ENCODE peak calls at places on chromosomes 3 and 15, in four cellular contexts. M is ovary, T is GM06990, V is tibial artery. K is an unnamed sample.

GRCh38 chr3:123310741-123311140 is 109.0 kb downstream of the SEC22A start:
- DNase-seq in M (no peak), T (no peak), V (no peak), K (no peak)

GRCh38 chr3:94716326-94717018 is 653.6 kb downstream of the NSUN3 start:
- DNase-seq in M (no peak), T (no peak), V (no peak), K (peak)

GRCh38 chr3:194158942-194159439 is 23.0 kb downstream of the HES1 start:
- DNase-seq in M (no peak), T (no peak), V (no peak), K (no peak)

GRCh38 chr3:193124861-193125260 is 116.2 kb upstream of the PLAAT1 start:
- DNase-seq in M (no peak), T (no peak), V (no peak), K (no peak)

GRCh38 chr3:193791041-193792032 is 198.3 kb downstream of the OPA1 start:
- DNase-seq in M (no peak), T (no peak), V (no peak), K (peak)

GRCh38 chr15:31964586-31965307 is 65.6 kb upstream of the CHRNA7 start:
- DNase-seq in M (no peak), T (no peak), V (no peak), K (no peak)

GRCh38 chr15:97759363-97759762 is 201.1 kb upstream of the ARRDC4 start:
- DNase-seq in M (no peak), T (no peak), V (no peak), K (no peak)

GRCh38 chr3:175898194-175898593 is 1039.1 kb downstream of the NAALADL2 start:
- DNase-seq in M (no peak), T (no peak), V (no peak), K (no peak)

GRCh38 chr15:88623061-88623460 is 1.9 kb downstream of the AEN start:
- DNase-seq in M (no peak), T (no peak), V (no peak), K (no peak)

GRCh38 chr15:31974855-31975421 is 55.4 kb upstream of the CHRNA7 start:
- DNase-seq in M (no peak), T (no peak), V (no peak), K (peak)

GRCh38 chr15:89401636-89402252 is 67.1 kb upstream of the POLG start:
- DNase-seq in M (no peak), T (no peak), V (no peak), K (no peak)

GRCh38 chr3:25831578-25831977 is 41.7 kb downstream of the OXSM start:
- DNase-seq in M (no peak), T (no peak), V (no peak), K (no peak)

GRCh38 chr15:41822957-41823356 is 4.9 kb upstream of the JMJD7 start:
- DNase-seq in M (no peak), T (no peak), V (no peak), K (no peak)

GRCh38 chr3:181757694-181758306 is 46.1 kb downstream of the SOX2 start:
- DNase-seq in M (no peak), T (no peak), V (no peak), K (no peak)

GRCh38 chr3:87084868-87085267 is 93.9 kb upstream of the VGLL3 start:
- DNase-seq in M (no peak), T (no peak), V (no peak), K (no peak)

DNA sequence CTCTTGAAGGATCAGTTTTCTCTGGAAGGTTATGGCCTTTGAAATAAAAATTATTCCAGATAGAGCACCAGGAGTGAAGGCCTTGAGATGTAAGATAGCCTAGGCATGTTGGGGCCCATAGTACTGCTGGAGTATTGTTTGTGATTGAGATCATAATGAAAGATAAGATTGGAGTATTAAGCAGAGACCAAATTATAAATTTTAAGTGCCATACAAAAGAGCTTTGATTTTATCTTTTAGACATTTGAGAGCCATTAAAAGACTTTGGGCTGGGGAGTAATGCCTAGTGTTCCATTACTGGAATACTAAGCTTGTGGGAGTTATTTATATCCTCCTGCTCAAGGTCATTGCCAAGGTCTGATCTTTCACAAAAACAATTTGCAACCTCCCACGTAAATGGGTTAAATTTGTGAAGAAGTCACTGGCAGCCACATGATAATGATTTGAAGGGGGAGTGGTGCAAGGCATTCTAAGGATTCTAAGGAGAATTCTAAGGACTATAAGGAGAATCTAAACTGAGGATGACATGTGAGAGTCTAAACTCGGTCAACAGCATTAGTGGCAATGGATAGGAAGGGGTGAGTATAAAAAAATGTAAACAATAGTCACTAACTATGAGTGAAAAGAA is 12.8 kb downstream of the ELL3 start:
- DNase-seq in M (no peak), T (no peak), V (no peak), K (no peak)
- H3K4me3 ChIP-seq in M (no peak), T (no peak), V (no peak), K (no peak)

DNA sequence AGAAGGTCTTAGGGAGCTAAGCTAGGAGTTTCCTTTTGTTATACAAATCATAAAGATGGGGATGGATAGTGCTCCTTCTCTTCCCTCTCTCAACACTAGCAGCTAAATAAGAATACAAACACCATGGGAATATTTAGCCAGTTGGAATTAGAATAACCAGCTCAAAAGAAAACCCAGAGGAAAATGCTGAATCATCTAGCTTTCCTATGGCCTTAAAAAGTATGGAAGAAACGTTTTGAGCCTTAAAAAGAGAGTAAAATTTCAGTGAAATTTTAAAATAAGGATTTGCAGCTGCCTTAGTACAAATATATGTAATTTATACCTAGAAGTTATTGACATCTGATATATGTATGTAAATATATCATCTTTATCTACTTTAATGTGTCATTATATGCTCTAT is 245.8 kb downstream of the STXBP5L start:
- DNase-seq in M (no peak), T (no peak), V (no peak), K (no peak)
- H3K4me3 ChIP-seq in M (no peak), T (no peak), V (no peak), K (no peak)

GRCh38 chr3:50153782-50154475 is 1.2 kb upstream of the SEMA3F start:
- DNase-seq in M (no peak), T (no peak), V (no peak), K (no peak)

GRCh38 chr3:50155491-50155878 is 361 bp downstream of the SEMA3F start:
- DNase-seq in M (no peak), T (no peak), V (no peak), K (no peak)

GRCh38 chr3:50155891-50156290 is 767 bp downstream of the SEMA3F start:
- DNase-seq in M (no peak), T (no peak), V (no peak), K (no peak)

GRCh38 chr3:50154840-50155490 is at the start of gene SEMA3F:
- DNase-seq in M (peak), T (peak), V (peak), K (peak)

GRCh38 chr3:50154476-50154839 is 666 bp upstream of the SEMA3F start:
- DNase-seq in M (peak), T (no peak), V (no peak), K (no peak)
- H3K4me3 ChIP-seq in M (peak), T (peak), V (peak), K (peak)

GRCh38 chr3:105197863-105198262 is 168.8 kb upstream of the ALCAM start:
- DNase-seq in M (no peak), T (no peak), V (no peak), K (no peak)
- H3K4me3 ChIP-seq in M (no peak), T (no peak), V (no peak), K (no peak)

GRCh38 chr3:28575748-28576589 is 227.3 kb upstream of the AZI2 start:
- DNase-seq in M (peak), T (no peak), V (no peak), K (no peak)

GRCh38 chr3:28574036-28574435 is 225.4 kb upstream of the AZI2 start:
- DNase-seq in M (no peak), T (no peak), V (no peak), K (no peak)

GRCh38 chr3:28577941-28578340 is 229.3 kb upstream of the AZI2 start:
- DNase-seq in M (no peak), T (no peak), V (no peak), K (no peak)

GRCh38 chr3:28576590-28577220 is 228.1 kb upstream of the AZI2 start:
- DNase-seq in M (no peak), T (no peak), V (no peak), K (no peak)

DNA sequence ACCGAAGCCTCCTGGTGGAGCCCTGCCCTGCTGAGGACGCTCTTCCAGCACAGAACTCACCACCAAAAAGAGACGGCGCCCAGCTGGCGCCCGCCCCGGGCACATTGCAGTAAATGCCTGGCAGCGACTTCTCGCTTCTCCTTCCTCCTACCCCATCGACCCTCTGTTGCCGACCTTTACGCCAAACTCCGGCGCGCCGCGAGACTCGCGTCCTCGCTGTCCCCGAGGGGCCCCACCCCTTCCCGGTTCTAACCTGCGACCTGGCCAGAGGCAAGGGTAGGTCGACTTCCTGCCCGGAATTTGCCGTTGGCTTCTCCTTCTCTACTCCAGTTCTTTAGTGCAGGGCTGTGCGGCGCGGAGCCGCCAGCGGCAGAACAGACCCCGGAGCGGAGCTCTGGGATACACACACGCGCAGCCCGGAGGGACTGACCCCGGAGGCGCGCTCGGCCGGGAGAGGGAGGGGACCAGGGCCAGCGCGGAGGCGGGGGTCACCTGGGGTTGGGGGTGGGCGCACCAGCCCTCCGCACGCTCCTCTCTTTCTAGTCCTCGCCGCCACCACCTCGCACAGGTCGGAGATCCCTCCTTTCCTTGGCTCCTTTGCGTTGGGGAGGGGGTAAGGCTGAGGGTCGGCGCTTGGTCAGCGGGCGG is 226.6 kb upstream of the AZI2 start:
- DNase-seq in M (peak), T (no peak), V (peak), K (no peak)
- H3K4me3 ChIP-seq in M (peak), T (no peak), V (peak), K (no peak)

DNA sequence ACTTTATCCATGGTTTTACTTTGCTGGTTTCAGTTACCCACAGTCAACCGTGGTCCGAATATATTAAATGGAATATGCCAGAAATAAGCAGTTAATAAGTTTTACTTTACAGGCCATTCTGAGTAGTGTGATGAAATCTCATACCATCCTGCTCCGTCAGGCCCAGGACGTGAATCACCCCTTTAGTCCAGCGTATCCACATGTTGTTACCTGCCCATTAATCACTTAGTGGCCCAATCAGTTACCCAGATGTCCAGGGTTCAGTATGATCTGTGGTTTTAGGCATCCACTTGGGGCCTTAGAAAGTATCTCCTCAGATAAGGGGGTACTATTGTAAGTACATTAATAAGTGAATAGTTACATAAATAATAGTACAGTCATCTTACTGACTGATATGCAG is 88.0 kb downstream of the TTBK2 start:
- DNase-seq in M (no peak), T (no peak), V (no peak), K (no peak)
- H3K4me3 ChIP-seq in M (no peak), T (no peak), V (no peak), K (no peak)

GRCh38 chr3:73624363-73625123 is at the start of gene PDZRN3:
- DNase-seq in M (peak), T (no peak), V (peak), K (peak)
- H3K4me3 ChIP-seq in M (peak), T (no peak), V (peak), K (peak)

DNA sequence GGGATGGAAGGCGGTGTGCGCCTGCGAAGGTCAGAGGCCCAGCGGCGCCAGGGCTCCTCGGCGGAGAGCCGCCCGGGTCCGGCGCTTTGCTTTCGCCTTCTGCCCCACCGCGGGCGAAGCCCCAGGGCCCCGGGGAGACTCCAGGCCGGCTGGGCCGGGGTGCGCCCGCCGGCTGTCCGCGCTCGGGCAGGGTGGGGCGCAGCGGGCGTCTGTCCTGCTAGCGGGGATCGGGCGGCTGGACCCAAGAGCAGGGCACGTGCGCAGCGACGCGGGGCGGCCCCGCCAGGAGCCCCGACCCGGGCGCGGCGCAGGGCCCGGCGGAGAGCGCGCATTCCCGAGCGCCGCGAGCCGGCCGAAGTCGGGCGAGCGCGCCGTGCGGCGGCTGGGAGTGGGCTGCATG is 585 bp upstream of the ALDH1A3 start:
- DNase-seq in M (no peak), T (no peak), V (no peak), K (no peak)
- H3K4me3 ChIP-seq in M (peak), T (peak), V (peak), K (peak)

GRCh38 chr3:129429080-129429451 is 630 bp upstream of the EFCAB12 start:
- DNase-seq in M (no peak), T (no peak), V (no peak), K (no peak)
- H3K4me3 ChIP-seq in M (peak), T (no peak), V (peak), K (no peak)

K was measured in Caco-2.